ENCODE peak calls at places on chromosomes 2 and 18, in four cellular contexts. I, L, R and E are unnamed samples.

GRCh38 chr2:233384811-233385488 is 30.7 kb downstream of the DGKD start:
- DNase-seq in I (no peak), L (no peak), R (no peak), E (no peak)

GRCh38 chr2:2405780-2406179 is 74.7 kb upstream of the MYT1L start:
- DNase-seq in I (no peak), L (no peak), R (no peak), E (no peak)

GRCh38 chr2:201852878-201853415 is 46.6 kb downstream of the CDK15 start:
- DNase-seq in I (no peak), L (no peak), R (no peak), E (no peak)

GRCh38 chr2:88307817-88308216 is 137.7 kb downstream of the THNSL2 start:
- DNase-seq in I (peak), L (no peak), R (no peak), E (no peak)

GRCh38 chr2:178844269-178844668 is 37.0 kb upstream of the TTN start:
- DNase-seq in I (no peak), L (no peak), R (no peak), E (no peak)

GRCh38 chr2:111101592-111101991 is 19.1 kb upstream of the BCL2L11 start:
- DNase-seq in I (no peak), L (no peak), R (no peak), E (no peak)

GRCh38 chr2:186130678-186131511 is 355.2 kb upstream of the ZC3H15 start:
- DNase-seq in I (no peak), L (no peak), R (no peak), E (no peak)

GRCh38 chr2:26772064-26773001 is 8.2 kb downstream of the SLC35F6 start:
- DNase-seq in I (no peak), L (peak), R (no peak), E (no peak)

GRCh38 chr18:63236990-63237389 is 82.6 kb downstream of the BCL2 start:
- DNase-seq in I (no peak), L (peak), R (no peak), E (no peak)

GRCh38 chr2:75522543-75523312 is 38.0 kb downstream of the EVA1A start:
- DNase-seq in I (no peak), L (no peak), R (no peak), E (no peak)

GRCh38 chr2:108169982-108170625 is 69.7 kb upstream of the SULT1C3 start:
- DNase-seq in I (peak), L (no peak), R (no peak), E (no peak)

GRCh38 chr18:5709476-5710095 is 165.8 kb upstream of the EPB41L3 start:
- DNase-seq in I (no peak), L (no peak), R (no peak), E (no peak)

GRCh38 chr2:179336782-179337534 is 72.3 kb upstream of the SESTD1 start:
- DNase-seq in I (no peak), L (no peak), R (no peak), E (no peak)

GRCh38 chr2:134724341-134724740 is 5.5 kb upstream of the TMEM163 start:
- DNase-seq in I (no peak), L (no peak), R (no peak), E (no peak)

GRCh38 chr18:68840554-68841263 is 42.8 kb downstream of the CCDC102B start:
- DNase-seq in I (no peak), L (no peak), R (no peak), E (no peak)

GRCh38 chr2:238924496-238925195 is 76.8 kb downstream of the TWIST2 start:
- DNase-seq in I (no peak), L (no peak), R (no peak), E (no peak)

GRCh38 chr2:139814458-139814857 is 1034.3 kb upstream of the NXPH2 start:
- DNase-seq in I (no peak), L (no peak), R (no peak), E (no peak)
- TF ChIP-seq CTCF in I (no peak), L (no peak), R (no peak), E (no peak)

GRCh38 chr18:33744032-33744697 is 166.1 kb downstream of the ASXL3 start:
- DNase-seq in I (no peak), L (no peak), R (no peak), E (no peak)
- TF ChIP-seq CTCF in I (no peak), L (no peak), R (no peak), E (peak)

GRCh38 chr2:219650426-219651248 is 23.2 kb downstream of the SLC4A3 start:
- DNase-seq in I (no peak), L (no peak), R (no peak), E (no peak)
- TF ChIP-seq CTCF in I (no peak), L (no peak), R (no peak), E (no peak)

GRCh38 chr2:173493874-173494273 is 139.2 kb downstream of the CDCA7 start:
- DNase-seq in I (no peak), L (no peak), R (no peak), E (no peak)
- TF ChIP-seq CTCF in I (no peak), L (no peak), R (no peak), E (no peak)

GRCh38 chr18:2180586-2180985 is 390.7 kb downstream of the METTL4 start:
- DNase-seq in I (no peak), L (no peak), R (no peak), E (no peak)
- TF ChIP-seq CTCF in I (no peak), L (no peak), R (no peak), E (no peak)

DNA sequence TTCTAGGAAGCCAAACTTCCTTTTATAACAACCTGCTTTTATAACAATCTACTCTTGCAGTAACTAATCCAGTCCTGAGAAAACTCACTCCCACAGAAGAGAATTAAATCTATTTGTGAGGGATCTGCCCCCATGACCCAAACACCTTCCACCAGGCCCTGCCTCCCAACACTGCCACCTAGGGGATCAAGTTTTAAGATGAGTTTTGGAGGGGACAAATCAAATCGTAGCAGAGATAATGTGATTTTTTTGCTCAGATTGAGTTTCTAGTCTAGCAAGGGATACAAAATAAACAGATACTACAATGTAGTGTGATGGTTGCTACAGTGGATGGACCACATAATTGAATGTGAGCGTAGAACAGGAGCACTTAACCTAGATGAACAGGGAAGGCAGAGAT is 52.2 kb downstream of the NCOA1 start:
- DNase-seq in I (no peak), L (no peak), R (no peak), E (no peak)
- TF ChIP-seq CTCF in I (no peak), L (no peak), R (no peak), E (peak)

DNA sequence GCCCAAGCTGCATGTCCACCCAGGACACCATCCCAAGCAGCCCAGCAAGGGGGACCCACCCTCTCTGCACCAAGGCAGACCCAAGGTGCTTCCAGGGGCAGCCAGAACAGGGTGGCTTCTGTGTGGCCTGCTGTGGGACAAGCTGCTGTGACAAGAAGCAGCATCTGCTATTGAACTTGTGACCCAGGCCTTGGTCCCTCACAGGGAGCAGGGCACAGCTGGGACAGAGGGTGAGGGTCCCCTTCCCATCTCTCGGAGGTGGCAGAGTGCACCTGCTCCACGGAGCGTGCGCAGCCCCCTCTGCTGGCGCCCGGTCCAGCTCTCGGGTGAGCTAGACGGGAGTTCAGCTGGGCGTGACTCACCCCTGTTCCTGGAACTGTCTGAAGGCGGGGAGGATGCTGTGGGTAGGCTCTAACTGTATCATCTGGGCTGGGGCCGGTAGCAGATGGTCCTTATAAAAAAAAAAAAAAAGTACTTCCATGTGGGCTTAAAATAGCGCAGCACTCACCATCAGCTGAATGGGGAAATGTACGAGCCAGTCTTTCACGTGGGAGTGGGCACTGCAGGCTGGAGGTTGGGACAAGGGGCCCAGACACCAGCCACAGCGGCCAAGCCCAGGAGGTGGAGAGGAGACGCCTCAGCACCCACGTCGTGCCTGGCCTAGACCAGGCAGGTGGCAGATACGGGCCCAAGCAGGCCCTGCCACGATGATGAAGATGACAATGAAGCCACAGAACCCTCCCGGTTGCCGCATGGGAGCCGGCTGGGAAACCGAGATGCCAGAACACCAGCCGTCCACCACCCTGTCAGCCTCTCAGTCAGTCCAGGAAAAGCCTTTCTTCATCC is 136.8 kb upstream of the ID2 start:
- DNase-seq in I (peak), L (peak), R (no peak), E (no peak)
- TF ChIP-seq CTCF in I (peak), L (no peak), R (no peak), E (peak)

GRCh38 chr2:237485304-237485703 is 1.7 kb upstream of the MLPH start:
- DNase-seq in I (no peak), L (no peak), R (no peak), E (no peak)
- TF ChIP-seq CTCF in I (no peak), L (no peak), R (no peak), E (no peak)

GRCh38 chr2:207075456-207075855 is 90.3 kb downstream of the KLF7 start:
- DNase-seq in I (no peak), L (no peak), R (no peak), E (no peak)
- TF ChIP-seq CTCF in I (no peak), L (no peak), R (no peak), E (no peak)